ENCODE peak calls at places on chromosomes 16 and 17, in seven cellular contexts. Z is right atrium auricular region; W is effector CD4-positive, alpha-beta T cell; D is iPS-NIHi11; P is germinal center; K is nephron progenitor cell; C is mucosa of descending colon. O is an unnamed sample.
A peak's percentile ranks its signal among the peaks of the same experiment; 100 is the strongest.

GRCh38 chr17:51044964-51045363 is 75.7 kb downstream of the SPAG9 start:
- DNase-seq in Z (no peak), W (no peak), D (no peak), P (no peak), K (peak; percentile 31), C (no peak), O (no peak)

GRCh38 chr17:72724375-72724774 is 368.1 kb downstream of the SLC39A11 start:
- DNase-seq in Z (no peak), W (no peak), D (no peak), P (no peak), K (no peak), C (no peak), O (no peak)

GRCh38 chr17:66373944-66374817 is 71.8 kb downstream of the PRKCA start:
- DNase-seq in Z (no peak), W (peak; percentile 39), D (no peak), P (no peak), K (peak; percentile 14), C (peak; percentile 54), O (peak; percentile 26)

GRCh38 chr17:83026311-83026811 is 53.0 kb upstream of the METRNL start:
- DNase-seq in Z (peak; percentile 18), W (no peak), D (no peak), P (no peak), K (no peak), C (no peak), O (peak; percentile 24)

GRCh38 chr17:66426397-66427033 is 124.1 kb downstream of the PRKCA start:
- DNase-seq in Z (no peak), W (peak; percentile 14), D (peak; percentile 34), P (peak; percentile 70), K (no peak), C (no peak), O (peak; percentile 26)

GRCh38 chr17:38430316-38430715 is 2.1 kb downstream of the ARHGAP23 start:
- DNase-seq in Z (no peak), W (no peak), D (no peak), P (no peak), K (no peak), C (no peak), O (no peak)

GRCh38 chr16:3797904-3798811 is 80.8 kb upstream of the TRAP1 start:
- DNase-seq in Z (no peak), W (no peak), D (peak; percentile 52), P (no peak), K (no peak), C (no peak), O (no peak)

GRCh38 chr17:79114455-79115301 is 40.1 kb downstream of the ENGASE start:
- DNase-seq in Z (no peak), W (no peak), D (peak; percentile 78), P (no peak), K (no peak), C (peak; percentile 70), O (no peak)

GRCh38 chr16:85612191-85612800 is 826 bp upstream of the GSE1 start:
- DNase-seq in Z (no peak), W (no peak), D (peak; percentile 61), P (peak; percentile 51), K (peak; percentile 55), C (peak; percentile 87), O (peak; percentile 21)

GRCh38 chr17:32903774-32904673 is 23.9 kb upstream of the TMEM98 start:
- DNase-seq in Z (no peak), W (no peak), D (no peak), P (no peak), K (no peak), C (no peak), O (no peak)

GRCh38 chr17:56629450-56630187 is 36.1 kb downstream of the NOG start:
- DNase-seq in Z (no peak), W (no peak), D (peak; percentile 78), P (no peak), K (peak; percentile 17), C (no peak), O (no peak)

O was measured in activated gamma-delta T cell treated with Interleukin-2 at 50 U/mL for 16 hours.